ENCODE peak calls at places on chromosomes 12 and 14, in seven cellular contexts. One of them, this sample, is unnamed.

GRCh38 chr14:72856530-72857264 is 37.2 kb downstream of the DPF3 start:
- DNase-seq in astrocyte of the cerebellum: no peak
- DNase-seq in testis: no peak
- DNase-seq in HFF-Myc: no peak
- DNase-seq in GM12878: no peak
- DNase-seq in mesendoderm: peak; percentile 28
- DNase-seq in Karpas-422: no peak
- DNase-seq in this sample: no peak

GRCh38 chr14:57209561-57209960 is 59.1 kb downstream of the EXOC5 start:
- DNase-seq in astrocyte of the cerebellum: peak; percentile 20
- DNase-seq in testis: no peak
- DNase-seq in HFF-Myc: peak; percentile 17
- DNase-seq in GM12878: no peak
- DNase-seq in mesendoderm: no peak
- DNase-seq in Karpas-422: no peak
- DNase-seq in this sample: no peak

GRCh38 chr12:14993537-14994266 is 20.9 kb downstream of the PDE6H start:
- DNase-seq in astrocyte of the cerebellum: no peak
- DNase-seq in testis: no peak
- DNase-seq in HFF-Myc: no peak
- DNase-seq in GM12878: no peak
- DNase-seq in mesendoderm: peak; percentile 14
- DNase-seq in Karpas-422: no peak
- DNase-seq in this sample: no peak

GRCh38 chr14:68631691-68632590 is 160.9 kb downstream of the ZFP36L1 start:
- DNase-seq in astrocyte of the cerebellum: no peak
- DNase-seq in testis: peak; percentile 69
- DNase-seq in HFF-Myc: no peak
- DNase-seq in GM12878: no peak
- DNase-seq in mesendoderm: no peak
- DNase-seq in Karpas-422: no peak
- DNase-seq in this sample: no peak

GRCh38 chr12:2884810-2885209 is 5.9 kb upstream of the TULP3 start:
- DNase-seq in astrocyte of the cerebellum: no peak
- DNase-seq in testis: no peak
- DNase-seq in HFF-Myc: no peak
- DNase-seq in GM12878: no peak
- DNase-seq in mesendoderm: no peak
- DNase-seq in Karpas-422: no peak
- DNase-seq in this sample: no peak

GRCh38 chr12:1797011-1797901 is 23.1 kb upstream of the LRTM2 start:
- DNase-seq in astrocyte of the cerebellum: no peak
- DNase-seq in testis: peak; percentile 62
- DNase-seq in HFF-Myc: no peak
- DNase-seq in GM12878: no peak
- DNase-seq in mesendoderm: no peak
- DNase-seq in Karpas-422: peak; percentile 73
- DNase-seq in this sample: no peak

GRCh38 chr12:121132601-121133481 is at the start of gene P2RX7:
- DNase-seq in astrocyte of the cerebellum: no peak
- DNase-seq in testis: peak; percentile 94
- DNase-seq in HFF-Myc: peak; percentile 51
- DNase-seq in GM12878: peak; percentile 40
- DNase-seq in mesendoderm: peak; percentile 88
- DNase-seq in Karpas-422: no peak
- DNase-seq in this sample: no peak

GRCh38 chr12:123050331-123050809 is 69.9 kb downstream of the ARL6IP4 start:
- DNase-seq in astrocyte of the cerebellum: no peak
- DNase-seq in testis: peak; percentile 47
- DNase-seq in HFF-Myc: no peak
- DNase-seq in GM12878: no peak
- DNase-seq in mesendoderm: no peak
- DNase-seq in Karpas-422: no peak
- DNase-seq in this sample: no peak

GRCh38 chr12:120079352-120080042 is 37.1 kb downstream of the RAB35 start:
- DNase-seq in astrocyte of the cerebellum: no peak
- DNase-seq in testis: no peak
- DNase-seq in HFF-Myc: no peak
- DNase-seq in GM12878: no peak
- DNase-seq in mesendoderm: no peak
- DNase-seq in Karpas-422: no peak
- DNase-seq in this sample: no peak

GRCh38 chr14:84403585-84403984 is 1126.4 kb upstream of the FLRT2 start:
- DNase-seq in astrocyte of the cerebellum: no peak
- DNase-seq in testis: no peak
- DNase-seq in HFF-Myc: no peak
- DNase-seq in GM12878: no peak
- DNase-seq in mesendoderm: peak; percentile 60
- DNase-seq in Karpas-422: no peak
- DNase-seq in this sample: peak; percentile 59

GRCh38 chr12:110002691-110003515 is 3.7 kb downstream of the ANKRD13A start:
- DNase-seq in astrocyte of the cerebellum: no peak
- DNase-seq in testis: no peak
- DNase-seq in HFF-Myc: peak; percentile 20
- DNase-seq in GM12878: no peak
- DNase-seq in mesendoderm: no peak
- DNase-seq in Karpas-422: no peak
- DNase-seq in this sample: no peak

GRCh38 chr12:110001596-110001995 is 2.4 kb downstream of the ANKRD13A start:
- DNase-seq in astrocyte of the cerebellum: no peak
- DNase-seq in testis: no peak
- DNase-seq in HFF-Myc: peak; percentile 19
- DNase-seq in GM12878: no peak
- DNase-seq in mesendoderm: no peak
- DNase-seq in Karpas-422: no peak
- DNase-seq in this sample: no peak

GRCh38 chr12:110005319-110005973 is 6.2 kb downstream of the ANKRD13A start:
- DNase-seq in astrocyte of the cerebellum: no peak
- DNase-seq in testis: no peak
- DNase-seq in HFF-Myc: no peak
- DNase-seq in GM12878: no peak
- DNase-seq in mesendoderm: no peak
- DNase-seq in Karpas-422: peak; percentile 72
- DNase-seq in this sample: no peak

GRCh38 chr12:110006115-110006514 is 6.9 kb downstream of the ANKRD13A start:
- DNase-seq in astrocyte of the cerebellum: no peak
- DNase-seq in testis: no peak
- DNase-seq in HFF-Myc: no peak
- DNase-seq in GM12878: no peak
- DNase-seq in mesendoderm: no peak
- DNase-seq in Karpas-422: peak; percentile 40
- DNase-seq in this sample: no peak

DNA sequence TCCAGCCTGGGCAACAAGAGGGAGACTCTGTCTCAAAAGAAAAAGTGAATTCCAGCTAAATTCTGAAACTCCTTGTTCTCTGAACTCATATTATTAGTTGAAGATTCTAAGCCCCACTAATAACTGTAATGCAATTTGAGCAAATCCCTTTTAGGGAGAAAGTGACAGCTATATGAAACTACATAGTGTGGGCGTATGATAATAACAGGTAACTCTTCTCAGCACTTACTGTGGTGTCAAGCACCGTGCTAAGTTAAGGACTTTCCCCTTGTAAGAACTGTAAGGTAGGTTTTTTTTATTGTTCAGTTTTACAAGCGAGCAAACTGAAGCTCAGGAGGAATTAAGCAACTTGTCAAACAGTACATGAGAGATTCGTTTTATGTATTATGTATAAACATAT is 5.4 kb downstream of the ANKRD13A start:
- DNase-seq in astrocyte of the cerebellum: no peak
- DNase-seq in testis: no peak
- DNase-seq in HFF-Myc: no peak
- DNase-seq in GM12878: peak; percentile 60
- DNase-seq in mesendoderm: no peak
- DNase-seq in Karpas-422: peak; percentile 45
- DNase-seq in this sample: no peak
- H3K4me3 ChIP-seq in astrocyte of the cerebellum: no peak overlapping the region
- H3K4me3 ChIP-seq in testis: no peak overlapping the region
- H3K4me3 ChIP-seq in HFF-Myc: no peak overlapping the region
- H3K4me3 ChIP-seq in GM12878: peak overlapping the region; percentile 65
- H3K4me3 ChIP-seq in mesendoderm: no peak overlapping the region
- H3K4me3 ChIP-seq in Karpas-422: peak overlapping the region; percentile 47
- H3K4me3 ChIP-seq in this sample: no peak overlapping the region

GRCh38 chr12:112010415-112011344 is 2.3 kb downstream of the TMEM116 start:
- DNase-seq in astrocyte of the cerebellum: no peak
- DNase-seq in testis: no peak
- DNase-seq in HFF-Myc: no peak
- DNase-seq in GM12878: no peak
- DNase-seq in mesendoderm: no peak
- DNase-seq in Karpas-422: no peak
- DNase-seq in this sample: no peak

GRCh38 chr12:112013601-112014402 is 576 bp downstream of the ERP29 start:
- DNase-seq in astrocyte of the cerebellum: no peak
- DNase-seq in testis: peak; percentile 84
- DNase-seq in HFF-Myc: peak; percentile 35
- DNase-seq in GM12878: peak; percentile 32
- DNase-seq in mesendoderm: peak; percentile 91
- DNase-seq in Karpas-422: peak; percentile 88
- DNase-seq in this sample: peak; percentile 36

GRCh38 chr12:112008918-112009317 is 4.0 kb downstream of the TMEM116 start:
- DNase-seq in astrocyte of the cerebellum: no peak
- DNase-seq in testis: no peak
- DNase-seq in HFF-Myc: no peak
- DNase-seq in GM12878: no peak
- DNase-seq in mesendoderm: no peak
- DNase-seq in Karpas-422: no peak
- DNase-seq in this sample: no peak

GRCh38 chr12:112012775-112013600 is at the start of the genes ERP29 and TMEM116:
- DNase-seq in astrocyte of the cerebellum: peak; percentile 95
- DNase-seq in testis: peak; percentile 99
- DNase-seq in HFF-Myc: peak; percentile 92
- DNase-seq in GM12878: peak; percentile 98
- DNase-seq in mesendoderm: peak; percentile 99
- DNase-seq in Karpas-422: peak; percentile 100
- DNase-seq in this sample: peak; percentile 62

DNA sequence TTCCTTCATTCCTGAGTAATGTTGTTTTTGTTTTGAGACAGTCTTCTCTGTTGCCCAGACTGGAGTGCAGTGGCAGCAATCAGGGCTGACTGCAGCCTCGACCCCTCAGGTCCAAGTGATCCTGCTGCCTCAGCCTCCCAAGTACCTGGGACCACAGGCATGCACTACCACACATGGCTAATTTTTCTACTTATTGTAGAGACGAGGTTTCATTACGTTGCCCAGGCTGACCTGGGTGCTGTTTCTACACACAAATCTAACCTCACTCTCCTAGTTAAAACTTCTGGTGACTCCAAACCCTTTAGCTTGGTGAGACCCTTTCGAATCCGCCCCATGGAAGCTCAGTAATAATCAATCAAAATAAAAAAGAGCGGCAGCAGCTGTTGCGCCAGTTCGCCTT is 1.3 kb downstream of the TMEM116 start:
- DNase-seq in astrocyte of the cerebellum: no peak
- DNase-seq in testis: no peak
- DNase-seq in HFF-Myc: no peak
- DNase-seq in GM12878: no peak
- DNase-seq in mesendoderm: no peak
- DNase-seq in Karpas-422: no peak
- DNase-seq in this sample: no peak
- H3K4me3 ChIP-seq in astrocyte of the cerebellum: no peak overlapping the region
- H3K4me3 ChIP-seq in testis: peak overlapping the region; percentile 96
- H3K4me3 ChIP-seq in HFF-Myc: peak overlapping the region; percentile 98
- H3K4me3 ChIP-seq in GM12878: peak overlapping the region; percentile 84
- H3K4me3 ChIP-seq in mesendoderm: no peak overlapping the region
- H3K4me3 ChIP-seq in Karpas-422: peak overlapping the region; percentile 87
- H3K4me3 ChIP-seq in this sample: peak overlapping the region; percentile 73

GRCh38 chr14:65230287-65230728 is 128.0 kb upstream of the MAX start:
- DNase-seq in astrocyte of the cerebellum: no peak
- DNase-seq in testis: peak; percentile 91
- DNase-seq in HFF-Myc: no peak
- DNase-seq in GM12878: no peak
- DNase-seq in mesendoderm: no peak
- DNase-seq in Karpas-422: no peak
- DNase-seq in this sample: no peak
- H3K4me3 ChIP-seq in astrocyte of the cerebellum: peak overlapping the region; percentile 11
- H3K4me3 ChIP-seq in testis: peak overlapping the region; percentile 44
- H3K4me3 ChIP-seq in HFF-Myc: peak overlapping the region; percentile 36
- H3K4me3 ChIP-seq in GM12878: peak overlapping the region; percentile 26
- H3K4me3 ChIP-seq in mesendoderm: no peak overlapping the region
- H3K4me3 ChIP-seq in Karpas-422: peak overlapping the region; percentile 71
- H3K4me3 ChIP-seq in this sample: peak overlapping the region; percentile 37

GRCh38 chr12:110199360-110200123 is 75.4 kb downstream of the IFT81 start:
- DNase-seq in astrocyte of the cerebellum: peak; percentile 50
- DNase-seq in testis: no peak
- DNase-seq in HFF-Myc: peak; percentile 74
- DNase-seq in GM12878: peak; percentile 20
- DNase-seq in mesendoderm: peak; percentile 73
- DNase-seq in Karpas-422: no peak
- DNase-seq in this sample: no peak
- H3K4me3 ChIP-seq in astrocyte of the cerebellum: no peak overlapping the region
- H3K4me3 ChIP-seq in testis: no peak overlapping the region
- H3K4me3 ChIP-seq in HFF-Myc: no peak overlapping the region
- H3K4me3 ChIP-seq in GM12878: no peak overlapping the region
- H3K4me3 ChIP-seq in mesendoderm: no peak overlapping the region
- H3K4me3 ChIP-seq in Karpas-422: no peak overlapping the region
- H3K4me3 ChIP-seq in this sample: no peak overlapping the region

GRCh38 chr12:46556105-46556559 is 183.6 kb upstream of the SLC38A2 start:
- DNase-seq in astrocyte of the cerebellum: peak; percentile 82
- DNase-seq in testis: no peak
- DNase-seq in HFF-Myc: peak; percentile 92
- DNase-seq in GM12878: no peak
- DNase-seq in mesendoderm: no peak
- DNase-seq in Karpas-422: no peak
- DNase-seq in this sample: peak; percentile 87
- H3K4me3 ChIP-seq in astrocyte of the cerebellum: no peak overlapping the region
- H3K4me3 ChIP-seq in testis: no peak overlapping the region
- H3K4me3 ChIP-seq in HFF-Myc: no peak overlapping the region
- H3K4me3 ChIP-seq in GM12878: no peak overlapping the region
- H3K4me3 ChIP-seq in mesendoderm: no peak overlapping the region
- H3K4me3 ChIP-seq in Karpas-422: no peak overlapping the region
- H3K4me3 ChIP-seq in this sample: no peak overlapping the region

DNA sequence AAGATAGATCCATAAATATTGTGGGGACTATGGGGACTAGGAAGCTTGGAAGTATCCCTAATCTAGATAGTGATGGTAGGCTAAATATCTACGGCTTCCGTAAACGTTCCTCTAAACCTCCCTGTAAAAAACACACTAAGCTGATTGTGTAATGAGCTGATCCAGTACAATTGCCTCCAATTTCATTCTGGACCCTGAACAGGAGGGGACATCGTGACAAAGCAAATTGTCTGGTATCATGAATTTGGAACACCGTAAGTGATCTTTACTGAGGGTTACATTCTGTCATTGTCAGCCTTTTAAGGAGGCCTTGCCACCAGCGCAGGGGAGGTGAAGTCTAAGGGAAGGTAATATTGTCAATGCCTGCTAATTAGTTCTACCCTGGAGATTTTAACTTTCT is 514 bp upstream of the MGST1 start:
- DNase-seq in astrocyte of the cerebellum: no peak
- DNase-seq in testis: no peak
- DNase-seq in HFF-Myc: no peak
- DNase-seq in GM12878: no peak
- DNase-seq in mesendoderm: no peak
- DNase-seq in Karpas-422: no peak
- DNase-seq in this sample: no peak
- H3K4me3 ChIP-seq in astrocyte of the cerebellum: peak overlapping the region; percentile 47
- H3K4me3 ChIP-seq in testis: peak overlapping the region; percentile 42
- H3K4me3 ChIP-seq in HFF-Myc: peak overlapping the region; percentile 59
- H3K4me3 ChIP-seq in GM12878: no peak overlapping the region
- H3K4me3 ChIP-seq in mesendoderm: no peak overlapping the region
- H3K4me3 ChIP-seq in Karpas-422: no peak overlapping the region
- H3K4me3 ChIP-seq in this sample: peak overlapping the region; percentile 72

This sample was measured in epithelial cell of proximal tubule.